ENCODE peak calls at places on chromosomes 2 and 18, in nine cellular contexts. V is GM12878, I is stomach, Q is ovary, D is Peyer's patch, B is testis, H is heart left ventricle, Z is esophagus squamous epithelium, P is HepG2. E is an unnamed sample.

GRCh38 chr2:3631161-3631850 is 26.7 kb upstream of the ALLC start:
- DNase-seq in B (peak; percentile 27), Z (no peak), H (peak; percentile 6), I (peak; percentile 14), D (peak; percentile 35), V (no peak), P (no peak), Q (peak; percentile 78), E (no peak)

GRCh38 chr2:217052856-217053577 is 193.2 kb upstream of the TNP1 start:
- DNase-seq in I (no peak), P (no peak), Z (no peak), H (no peak), V (no peak), B (no peak), D (no peak), Q (peak; percentile 57), E (no peak)

GRCh38 chr2:241774419-241775222 is 2.0 kb upstream of the GAL3ST2 start:
- DNase-seq in I (peak; percentile 41), H (no peak), V (no peak), P (peak; percentile 79), Q (no peak), B (peak; percentile 12), D (peak; percentile 55), Z (no peak), E (no peak)

GRCh38 chr2:101341421-101341820 is 32.9 kb upstream of the RNF149 start:
- DNase-seq in Q (no peak), B (no peak), Z (no peak), P (no peak), I (no peak), H (no peak), V (no peak), D (no peak), E (no peak)

GRCh38 chr2:58539973-58540372 is 298.8 kb upstream of the FANCL start:
- DNase-seq in H (no peak), Z (no peak), D (no peak), Q (no peak), I (no peak), V (no peak), B (no peak), P (no peak), E (no peak)

GRCh38 chr2:142130111-142131015 is 453 bp downstream of the LRP1B start:
- DNase-seq in H (peak; percentile 19), I (peak; percentile 74), V (no peak), P (peak; percentile 15), B (peak; percentile 53), Z (no peak), Q (peak; percentile 36), D (peak; percentile 64), E (no peak)

GRCh38 chr2:207505728-207506127 is 24.0 kb upstream of the CREB1 start:
- DNase-seq in V (no peak), Z (no peak), I (no peak), D (no peak), H (no peak), B (no peak), P (no peak), Q (no peak), E (peak; percentile 33)

GRCh38 chr2:20061476-20061875 is 10.0 kb upstream of the LAPTM4A start:
- DNase-seq in I (no peak), P (no peak), V (no peak), H (no peak), Z (no peak), B (no peak), Q (no peak), D (no peak), E (no peak)

DNA sequence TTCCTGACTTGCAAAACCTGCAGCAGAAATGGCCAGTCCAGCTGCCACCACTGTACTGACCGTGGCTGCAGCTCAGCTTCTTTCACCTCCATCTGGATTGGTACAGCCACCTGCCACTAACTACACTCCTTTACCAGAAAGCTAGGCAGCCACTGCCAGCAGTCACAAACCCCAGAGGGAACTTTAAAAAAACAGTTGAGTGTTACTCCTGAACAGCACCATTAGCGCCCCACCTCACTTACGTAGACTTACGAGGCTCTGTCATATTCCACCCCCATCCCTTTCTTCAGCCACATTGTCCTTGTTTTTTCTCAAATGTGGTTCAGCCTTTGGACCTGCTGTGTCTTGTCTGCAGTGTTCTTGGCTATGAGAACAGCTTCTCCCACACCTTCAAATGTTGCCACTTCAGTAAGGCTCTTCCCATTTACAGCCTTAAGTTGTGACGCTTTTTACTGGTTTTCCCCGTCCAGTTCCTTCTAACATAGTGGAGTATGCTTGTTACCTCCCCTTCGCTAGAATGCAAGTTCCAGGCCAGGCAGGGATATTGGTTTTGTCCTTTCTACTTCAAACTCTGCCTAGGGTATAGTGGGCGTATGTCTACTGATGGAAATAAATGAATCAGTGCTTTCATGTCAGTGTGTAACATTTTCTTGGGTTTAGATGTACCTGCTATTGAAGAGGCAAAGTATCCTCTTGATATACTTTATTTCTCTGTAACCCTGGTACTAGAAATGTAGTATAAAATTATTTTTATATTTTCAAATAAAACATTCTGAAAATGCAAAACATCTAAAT is 17.1 kb downstream of the HNRNPA3 start:
- DNase-seq in Q (no peak), H (no peak), D (no peak), Z (no peak), B (no peak), V (no peak), P (no peak), I (no peak), E (peak; percentile 20)
- TF ChIP-seq POLR2A in Q (no peak), H (no peak), D (no peak), Z (no peak), B (no peak), V (peak; percentile 61), P (peak; percentile 66), I (no peak), E (no peak)

DNA sequence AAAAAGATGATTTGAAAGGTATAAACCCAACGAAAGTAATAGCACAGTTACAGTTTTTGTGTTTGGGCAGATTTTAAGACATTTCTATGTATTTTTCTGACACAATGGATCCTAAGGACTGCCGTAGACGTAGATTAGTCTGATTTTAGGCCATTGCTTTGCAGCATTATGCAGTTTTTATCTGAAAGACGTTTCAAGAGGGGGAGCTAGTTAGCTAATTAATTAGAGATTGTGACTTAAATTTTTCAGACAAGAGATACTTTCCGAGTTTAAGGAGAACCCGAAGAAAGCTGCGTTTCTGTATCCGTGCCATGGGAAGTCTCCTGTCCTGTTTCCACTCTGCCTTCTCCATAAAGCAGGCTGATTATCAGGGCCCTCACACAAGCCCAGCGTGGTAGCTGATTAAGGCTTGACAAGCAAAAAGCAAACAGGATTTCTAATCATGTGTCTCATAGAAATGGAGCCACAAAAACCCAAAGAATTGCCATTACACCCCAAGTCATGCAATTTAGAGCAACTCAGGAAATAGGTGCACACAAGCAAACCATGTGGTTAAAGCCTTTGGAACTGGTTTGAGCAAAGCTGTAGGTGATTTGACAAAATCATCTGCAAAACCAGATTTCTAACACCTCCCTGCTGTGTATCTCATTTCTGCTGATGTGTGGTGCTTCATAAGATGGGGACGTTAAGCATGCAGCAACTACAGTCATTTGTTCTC is 808.1 kb downstream of the RNF144A start:
- DNase-seq in Q (no peak), P (no peak), V (peak; percentile 73), H (no peak), D (no peak), B (peak; percentile 14), Z (no peak), I (no peak), E (peak; percentile 24)
- H3K4me3 ChIP-seq in Q (no peak overlapping the region), P (no peak overlapping the region), V (no peak overlapping the region), H (peak overlapping the region; percentile 43), D (no peak overlapping the region), B (no peak overlapping the region), Z (peak overlapping the region; percentile 0), I (no peak overlapping the region), E (no peak overlapping the region)

GRCh38 chr2:231707625-231708049 is 688 bp upstream of the PTMA start:
- DNase-seq in Q (peak; percentile 78), H (no peak), V (no peak), I (no peak), D (no peak), Z (peak; percentile 54), P (no peak), B (no peak), E (peak; percentile 72)
- TF ChIP-seq POLR2A in Q (peak; percentile 73), H (no peak), V (no peak), I (no peak), D (peak; percentile 37), Z (peak; percentile 85), P (no peak), B (peak; percentile 19), E (no peak)

GRCh38 chr2:66578853-66579158 is 143.9 kb downstream of the MEIS1 start:
- DNase-seq in Z (no peak), I (no peak), P (no peak), Q (no peak), H (no peak), V (no peak), D (no peak), B (no peak), E (no peak)

GRCh38 chr2:66577331-66578041 is 142.6 kb downstream of the MEIS1 start:
- DNase-seq in Z (no peak), I (no peak), B (no peak), P (no peak), D (no peak), V (no peak), Q (peak; percentile 61), H (no peak), E (no peak)

GRCh38 chr2:66576381-66577330 is 141.7 kb downstream of the MEIS1 start:
- DNase-seq in V (no peak), I (no peak), B (peak; percentile 43), H (no peak), Q (peak; percentile 56), D (peak; percentile 54), P (peak; percentile 44), Z (no peak), E (no peak)

GRCh38 chr2:66579494-66579893 is 144.6 kb downstream of the MEIS1 start:
- DNase-seq in P (no peak), D (no peak), Q (no peak), V (no peak), B (no peak), Z (no peak), I (no peak), H (no peak), E (no peak)

DNA sequence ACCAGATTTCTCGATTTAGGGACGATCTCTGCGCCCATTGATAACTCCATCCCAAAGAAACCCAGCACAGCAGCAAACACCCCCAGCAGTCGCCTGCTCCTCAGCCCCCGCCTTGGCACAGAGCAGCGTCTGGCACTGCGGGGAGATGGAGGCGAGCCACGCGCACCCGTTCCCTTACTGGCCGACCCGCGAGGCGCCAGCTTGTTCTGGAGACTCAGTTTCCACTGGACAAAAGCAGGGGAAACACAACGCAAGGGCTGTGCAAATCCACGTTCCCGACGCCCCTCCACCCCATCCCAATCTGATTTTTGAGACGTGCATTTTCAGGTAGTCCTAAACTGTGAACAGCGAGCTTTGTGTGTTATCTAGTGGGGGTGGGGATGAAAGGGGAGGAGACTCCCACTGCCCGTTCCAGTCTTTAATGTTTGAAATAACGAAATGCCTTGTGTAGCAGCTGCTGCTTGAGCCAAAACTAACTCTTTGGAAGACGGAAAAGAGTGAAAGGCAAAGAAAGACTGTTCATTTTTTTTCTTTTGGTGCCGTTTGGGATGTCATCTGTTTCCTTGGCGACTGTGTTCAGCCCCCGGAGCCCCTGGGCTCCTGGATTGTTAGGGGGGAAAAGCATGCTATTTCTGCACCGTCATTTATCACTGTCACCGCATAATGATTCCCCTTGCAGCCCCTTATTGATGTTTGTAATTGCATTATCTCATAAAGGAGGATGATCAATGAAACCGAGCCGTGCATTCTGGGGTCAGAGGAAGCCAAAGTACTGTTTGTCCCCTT is 143.3 kb downstream of the MEIS1 start:
- DNase-seq in Q (peak; percentile 56), I (no peak), B (no peak), P (no peak), D (no peak), H (no peak), Z (no peak), V (no peak), E (no peak)
- H3K4me3 ChIP-seq in Q (peak overlapping the region; percentile 70), I (peak overlapping the region; percentile 55), B (no peak overlapping the region), P (no peak overlapping the region), D (peak overlapping the region; percentile 3), H (no peak overlapping the region), Z (peak overlapping the region; percentile 54), V (no peak overlapping the region), E (no peak overlapping the region)

GRCh38 chr18:79056827-79057367 is 12.3 kb upstream of the ATP9B start:
- DNase-seq in B (no peak), D (peak; percentile 23), V (no peak), Q (no peak), H (no peak), P (no peak), I (no peak), Z (no peak), E (no peak)
- TF ChIP-seq POLR2A in B (no peak), D (no peak), V (no peak), Q (no peak), H (no peak), P (no peak), I (no peak), Z (no peak), E (no peak)

E was measured in NB4.